ENCODE peak calls at places on chromosomes 2 and 18, in eight cellular contexts. One of them, this sample, is unnamed.
A peak's percentile ranks its signal among the peaks of the same experiment; 100 is the strongest.

GRCh38 chr2:236935131-236935530 is 150.6 kb upstream of the COPS8 start:
- DNase-seq in H1: no peak
- DNase-seq in K562: no peak
- DNase-seq in spleen: no peak
- DNase-seq in transverse colon: no peak
- DNase-seq in gastrocnemius medialis: no peak
- DNase-seq in IMR-90: no peak
- DNase-seq in A549: no peak
- DNase-seq in this sample: no peak

GRCh38 chr18:48216639-48217280 is 192.4 kb downstream of the ZBTB7C start:
- DNase-seq in H1: no peak
- DNase-seq in K562: no peak
- DNase-seq in spleen: no peak
- DNase-seq in transverse colon: no peak
- DNase-seq in gastrocnemius medialis: no peak
- DNase-seq in IMR-90: no peak
- DNase-seq in A549: no peak
- DNase-seq in this sample: no peak

GRCh38 chr18:48152549-48152948 is 222.1 kb upstream of the SMAD2 start:
- DNase-seq in H1: no peak
- DNase-seq in K562: no peak
- DNase-seq in spleen: no peak
- DNase-seq in transverse colon: no peak
- DNase-seq in gastrocnemius medialis: peak; percentile 42
- DNase-seq in IMR-90: no peak
- DNase-seq in A549: no peak
- DNase-seq in this sample: no peak

GRCh38 chr18:63363951-63364350 is 3.1 kb downstream of the KDSR start:
- DNase-seq in H1: no peak
- DNase-seq in K562: no peak
- DNase-seq in spleen: no peak
- DNase-seq in transverse colon: no peak
- DNase-seq in gastrocnemius medialis: no peak
- DNase-seq in IMR-90: no peak
- DNase-seq in A549: no peak
- DNase-seq in this sample: no peak

GRCh38 chr2:43269706-43270105 is 43.3 kb upstream of the ZFP36L2 start:
- DNase-seq in H1: no peak
- DNase-seq in K562: no peak
- DNase-seq in spleen: no peak
- DNase-seq in transverse colon: peak; percentile 62
- DNase-seq in gastrocnemius medialis: peak; percentile 91
- DNase-seq in IMR-90: peak; percentile 81
- DNase-seq in A549: no peak
- DNase-seq in this sample: no peak

GRCh38 chr2:122233372-122233771 is 477.9 kb downstream of the TSN start:
- DNase-seq in H1: no peak
- DNase-seq in K562: no peak
- DNase-seq in spleen: no peak
- DNase-seq in transverse colon: no peak
- DNase-seq in gastrocnemius medialis: no peak
- DNase-seq in IMR-90: no peak
- DNase-seq in A549: no peak
- DNase-seq in this sample: no peak

GRCh38 chr2:112187805-112188596 is 49.8 kb downstream of the FBLN7 start:
- DNase-seq in H1: no peak
- DNase-seq in K562: peak; percentile 84
- DNase-seq in spleen: no peak
- DNase-seq in transverse colon: peak; percentile 22
- DNase-seq in gastrocnemius medialis: no peak
- DNase-seq in IMR-90: no peak
- DNase-seq in A549: no peak
- DNase-seq in this sample: no peak

GRCh38 chr18:3350566-3351527 is 88.9 kb downstream of the MYL12B start:
- DNase-seq in H1: no peak
- DNase-seq in K562: no peak
- DNase-seq in spleen: no peak
- DNase-seq in transverse colon: no peak
- DNase-seq in gastrocnemius medialis: no peak
- DNase-seq in IMR-90: peak; percentile 23
- DNase-seq in A549: peak; percentile 7
- DNase-seq in this sample: no peak

GRCh38 chr2:159684796-159685195 is 27.5 kb upstream of the MARCHF7 start:
- DNase-seq in H1: no peak
- DNase-seq in K562: no peak
- DNase-seq in spleen: no peak
- DNase-seq in transverse colon: no peak
- DNase-seq in gastrocnemius medialis: no peak
- DNase-seq in IMR-90: peak; percentile 75
- DNase-seq in A549: peak; percentile 6
- DNase-seq in this sample: no peak

GRCh38 chr2:189933041-189933440 is 129.5 kb downstream of the MSTN start:
- DNase-seq in H1: no peak
- DNase-seq in K562: no peak
- DNase-seq in spleen: no peak
- DNase-seq in transverse colon: no peak
- DNase-seq in gastrocnemius medialis: no peak
- DNase-seq in IMR-90: no peak
- DNase-seq in A549: no peak
- DNase-seq in this sample: no peak

GRCh38 chr18:64183674-64184073 is 34.8 kb upstream of the LINC00305 start:
- DNase-seq in H1: no peak
- DNase-seq in K562: no peak
- DNase-seq in spleen: no peak
- DNase-seq in transverse colon: no peak
- DNase-seq in gastrocnemius medialis: no peak
- DNase-seq in IMR-90: no peak
- DNase-seq in A549: no peak
- DNase-seq in this sample: no peak

GRCh38 chr18:68402784-68403183 is 312.1 kb downstream of the TMX3 start:
- DNase-seq in H1: no peak
- DNase-seq in K562: no peak
- DNase-seq in spleen: no peak
- DNase-seq in transverse colon: no peak
- DNase-seq in gastrocnemius medialis: no peak
- DNase-seq in IMR-90: no peak
- DNase-seq in A549: no peak
- DNase-seq in this sample: no peak

GRCh38 chr2:24238158-24238557 is 63.3 kb downstream of the FAM228A start:
- DNase-seq in H1: no peak
- DNase-seq in K562: no peak
- DNase-seq in spleen: no peak
- DNase-seq in transverse colon: no peak
- DNase-seq in gastrocnemius medialis: no peak
- DNase-seq in IMR-90: no peak
- DNase-seq in A549: no peak
- DNase-seq in this sample: no peak

GRCh38 chr2:73776869-73777519 is 2.9 kb downstream of the DUSP11 start:
- DNase-seq in H1: no peak
- DNase-seq in K562: no peak
- DNase-seq in spleen: no peak
- DNase-seq in transverse colon: no peak
- DNase-seq in gastrocnemius medialis: no peak
- DNase-seq in IMR-90: peak; percentile 70
- DNase-seq in A549: no peak
- DNase-seq in this sample: no peak

GRCh38 chr2:30862054-30862651 is 54.9 kb upstream of the CAPN13 start:
- DNase-seq in H1: peak; percentile 41
- DNase-seq in K562: peak; percentile 57
- DNase-seq in spleen: no peak
- DNase-seq in transverse colon: peak; percentile 49
- DNase-seq in gastrocnemius medialis: no peak
- DNase-seq in IMR-90: peak; percentile 73
- DNase-seq in A549: peak; percentile 59
- DNase-seq in this sample: peak; percentile 23

GRCh38 chr2:64543006-64543697 is 19.0 kb downstream of the AFTPH start:
- DNase-seq in H1: no peak
- DNase-seq in K562: no peak
- DNase-seq in spleen: no peak
- DNase-seq in transverse colon: no peak
- DNase-seq in gastrocnemius medialis: no peak
- DNase-seq in IMR-90: peak; percentile 45
- DNase-seq in A549: no peak
- DNase-seq in this sample: no peak

GRCh38 chr18:68676913-68677312 is 38.0 kb downstream of the TMX3 start:
- DNase-seq in H1: no peak
- DNase-seq in K562: no peak
- DNase-seq in spleen: no peak
- DNase-seq in transverse colon: no peak
- DNase-seq in gastrocnemius medialis: no peak
- DNase-seq in IMR-90: peak; percentile 25
- DNase-seq in A549: no peak
- DNase-seq in this sample: no peak

GRCh38 chr18:43525149-43525548 is 247.9 kb upstream of the SYT4 start:
- DNase-seq in H1: no peak
- DNase-seq in K562: no peak
- DNase-seq in spleen: no peak
- DNase-seq in transverse colon: no peak
- DNase-seq in gastrocnemius medialis: no peak
- DNase-seq in IMR-90: no peak
- DNase-seq in A549: no peak
- DNase-seq in this sample: no peak

GRCh38 chr18:48418409-48419267 is 9.5 kb upstream of the ZBTB7C start:
- DNase-seq in H1: no peak
- DNase-seq in K562: no peak
- DNase-seq in spleen: no peak
- DNase-seq in transverse colon: no peak
- DNase-seq in gastrocnemius medialis: no peak
- DNase-seq in IMR-90: no peak
- DNase-seq in A549: no peak
- DNase-seq in this sample: no peak

GRCh38 chr2:168365094-168365621 is 90.9 kb upstream of the CERS6 start:
- DNase-seq in H1: no peak
- DNase-seq in K562: no peak
- DNase-seq in spleen: no peak
- DNase-seq in transverse colon: no peak
- DNase-seq in gastrocnemius medialis: no peak
- DNase-seq in IMR-90: no peak
- DNase-seq in A549: no peak
- DNase-seq in this sample: no peak
- TF ChIP-seq POLR2A in H1: no peak
- TF ChIP-seq POLR2A in K562: no peak
- TF ChIP-seq POLR2A in spleen: no peak
- TF ChIP-seq POLR2A in transverse colon: no peak
- TF ChIP-seq POLR2A in gastrocnemius medialis: no peak
- TF ChIP-seq POLR2A in IMR-90: no peak
- TF ChIP-seq POLR2A in A549: no peak
- TF ChIP-seq POLR2A in this sample: no peak

GRCh38 chr2:102356741-102357140 is 1.1 kb downstream of the IL18R1 start:
- DNase-seq in H1: no peak
- DNase-seq in K562: no peak
- DNase-seq in spleen: no peak
- DNase-seq in transverse colon: no peak
- DNase-seq in gastrocnemius medialis: no peak
- DNase-seq in IMR-90: no peak
- DNase-seq in A549: no peak
- DNase-seq in this sample: no peak

GRCh38 chr2:102357975-102358374 is 2.4 kb downstream of the IL18R1 start:
- DNase-seq in H1: no peak
- DNase-seq in K562: no peak
- DNase-seq in spleen: no peak
- DNase-seq in transverse colon: no peak
- DNase-seq in gastrocnemius medialis: no peak
- DNase-seq in IMR-90: no peak
- DNase-seq in A549: no peak
- DNase-seq in this sample: no peak

GRCh38 chr2:102358496-102358895 is 2.9 kb downstream of the IL18R1 start:
- DNase-seq in H1: no peak
- DNase-seq in K562: no peak
- DNase-seq in spleen: no peak
- DNase-seq in transverse colon: no peak
- DNase-seq in gastrocnemius medialis: no peak
- DNase-seq in IMR-90: no peak
- DNase-seq in A549: no peak
- DNase-seq in this sample: no peak

GRCh38 chr2:102356381-102356712 is 751 bp downstream of the IL18R1 start:
- DNase-seq in H1: no peak
- DNase-seq in K562: no peak
- DNase-seq in spleen: peak; percentile 86
- DNase-seq in transverse colon: no peak
- DNase-seq in gastrocnemius medialis: no peak
- DNase-seq in IMR-90: no peak
- DNase-seq in A549: no peak
- DNase-seq in this sample: no peak

GRCh38 chr2:102355526-102356380 is at the start of gene IL18R1:
- DNase-seq in H1: peak; percentile 25
- DNase-seq in K562: peak; percentile 82
- DNase-seq in spleen: peak; percentile 96
- DNase-seq in transverse colon: peak; percentile 84
- DNase-seq in gastrocnemius medialis: peak; percentile 54
- DNase-seq in IMR-90: peak; percentile 69
- DNase-seq in A549: peak; percentile 58
- DNase-seq in this sample: peak; percentile 40
- TF ChIP-seq POLR2A in H1: no peak
- TF ChIP-seq POLR2A in K562: no peak
- TF ChIP-seq POLR2A in spleen: no peak
- TF ChIP-seq POLR2A in transverse colon: peak; percentile 28
- TF ChIP-seq POLR2A in gastrocnemius medialis: no peak
- TF ChIP-seq POLR2A in IMR-90: no peak
- TF ChIP-seq POLR2A in A549: no peak
- TF ChIP-seq POLR2A in this sample: no peak

GRCh38 chr2:9554841-9555337 is 741 bp downstream of the ADAM17 start:
- DNase-seq in H1: no peak
- DNase-seq in K562: no peak
- DNase-seq in spleen: no peak
- DNase-seq in transverse colon: peak; percentile 31
- DNase-seq in gastrocnemius medialis: no peak
- DNase-seq in IMR-90: peak; percentile 88
- DNase-seq in A549: no peak
- DNase-seq in this sample: no peak
- TF ChIP-seq POLR2A in H1: no peak
- TF ChIP-seq POLR2A in K562: no peak
- TF ChIP-seq POLR2A in spleen: no peak
- TF ChIP-seq POLR2A in transverse colon: no peak
- TF ChIP-seq POLR2A in gastrocnemius medialis: no peak
- TF ChIP-seq POLR2A in IMR-90: no peak
- TF ChIP-seq POLR2A in A549: peak; percentile 26
- TF ChIP-seq POLR2A in this sample: no peak

DNA sequence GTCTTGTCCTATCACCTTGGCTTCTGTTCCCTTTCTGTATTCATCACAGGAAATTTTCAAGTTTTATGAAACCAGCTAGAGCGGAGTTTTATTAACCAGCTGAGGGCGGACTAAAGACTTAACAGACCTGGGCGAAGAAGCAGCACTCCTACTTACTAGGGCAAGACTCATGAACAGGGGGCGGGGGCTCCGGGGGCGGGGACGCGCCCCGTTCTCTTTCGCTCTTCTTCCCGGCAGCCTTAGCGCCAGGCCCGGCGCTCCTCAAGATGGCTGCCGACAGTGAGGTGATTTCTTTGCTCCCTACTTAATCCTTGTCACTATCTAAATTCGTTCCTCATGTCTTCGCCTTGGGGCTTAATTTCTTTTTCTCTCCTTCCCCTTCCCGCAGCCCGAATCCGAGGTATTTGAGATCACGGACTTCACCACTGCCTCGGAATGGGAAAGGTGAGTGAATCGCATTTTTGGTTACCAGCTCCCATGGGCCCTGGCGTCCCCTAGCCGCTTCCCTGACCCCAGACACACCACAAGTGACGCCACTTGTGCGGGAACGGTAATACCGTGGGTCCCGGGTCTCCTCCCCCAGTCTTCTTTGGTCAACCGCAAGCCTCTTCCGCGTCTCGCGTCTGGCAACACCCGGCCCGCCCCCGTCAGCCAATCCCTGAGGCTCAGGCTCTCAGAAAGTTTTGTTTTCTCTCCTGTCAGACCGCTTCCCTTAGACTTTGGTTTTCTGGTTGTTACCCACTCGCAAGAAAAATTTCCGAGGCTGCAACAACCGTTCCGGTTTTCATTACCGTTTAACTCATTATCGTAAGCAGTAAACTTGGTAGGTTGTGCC is at the start of gene RAB3GAP1:
- DNase-seq in H1: peak; percentile 39
- DNase-seq in K562: peak; percentile 90
- DNase-seq in spleen: peak; percentile 95
- DNase-seq in transverse colon: peak; percentile 86
- DNase-seq in gastrocnemius medialis: peak; percentile 67
- DNase-seq in IMR-90: peak; percentile 83
- DNase-seq in A549: peak; percentile 81
- DNase-seq in this sample: peak; percentile 77
- TF ChIP-seq POLR2A in H1: peak; percentile 91
- TF ChIP-seq POLR2A in K562: peak; percentile 98
- TF ChIP-seq POLR2A in spleen: no peak
- TF ChIP-seq POLR2A in transverse colon: peak; percentile 81
- TF ChIP-seq POLR2A in gastrocnemius medialis: peak; percentile 48
- TF ChIP-seq POLR2A in IMR-90: peak; percentile 94
- TF ChIP-seq POLR2A in A549: peak; percentile 87
- TF ChIP-seq POLR2A in this sample: peak; percentile 90